ENCODE peak calls at places on chromosomes 6 and 20, in nine cellular contexts. F, I, V, W, M, E, N, Y and S are unnamed samples.

GRCh38 chr6:46419576-46420002 is 71.7 kb downstream of the RCAN2 start:
- DNase-seq in N (peak; percentile 85), Y (peak; percentile 73), F (peak; percentile 50), W (peak; percentile 16), M (peak; percentile 70), V (peak; percentile 89), E (peak; percentile 76), I (peak; percentile 27), S (peak; percentile 66)

GRCh38 chr6:154995241-154996162 is at the start of gene TIAM2:
- DNase-seq in N (no peak), V (peak; percentile 20), I (peak; percentile 92), Y (no peak), F (no peak), E (no peak), M (no peak), W (no peak), S (no peak)

GRCh38 chr6:116385911-116386310 is 15.2 kb downstream of the DSE start:
- DNase-seq in M (no peak), I (no peak), N (no peak), W (no peak), E (no peak), V (no peak), Y (no peak), F (no peak), S (no peak)

GRCh38 chr6:17640477-17640917 is 40.4 kb downstream of the FAM8A1 start:
- DNase-seq in V (no peak), I (no peak), Y (no peak), E (no peak), M (no peak), F (no peak), N (peak; percentile 61), W (no peak), S (no peak)

GRCh38 chr6:110296151-110297028 is 61.8 kb downstream of the METTL24 start:
- DNase-seq in E (no peak), Y (no peak), N (peak; percentile 33), F (no peak), I (no peak), M (no peak), V (no peak), W (no peak), S (no peak)

GRCh38 chr6:163383912-163384311 is 30.6 kb upstream of the QKI start:
- DNase-seq in I (no peak), E (no peak), N (peak; percentile 30), W (no peak), F (no peak), M (no peak), V (no peak), Y (no peak), S (no peak)

GRCh38 chr20:17749979-17750721 is 50.4 kb downstream of the BANF2 start:
- DNase-seq in E (peak; percentile 67), V (peak; percentile 29), Y (peak; percentile 50), W (no peak), M (peak; percentile 68), N (peak; percentile 59), F (no peak), I (no peak), S (peak; percentile 76)

GRCh38 chr6:55953384-55953783 is 78.0 kb upstream of the BMP5 start:
- DNase-seq in M (no peak), I (no peak), Y (no peak), N (peak; percentile 86), F (no peak), E (no peak), V (no peak), W (no peak), S (no peak)

GRCh38 chr6:87534377-87535047 is 55.3 kb downstream of the RARS2 start:
- DNase-seq in Y (no peak), W (no peak), E (no peak), V (no peak), F (no peak), N (no peak), I (no peak), M (no peak), S (no peak)

GRCh38 chr6:81144346-81144745 is 608.1 kb downstream of the TENT5A start:
- DNase-seq in Y (no peak), E (no peak), V (no peak), N (no peak), I (no peak), F (no peak), M (no peak), W (no peak), S (no peak)

GRCh38 chr6:51301969-51302368 is 483.3 kb downstream of the TFAP2B start:
- DNase-seq in Y (no peak), W (no peak), N (no peak), F (no peak), M (no peak), E (no peak), V (no peak), I (no peak), S (no peak)

GRCh38 chr6:35713006-35713405 is 23.8 kb upstream of the ARMC12 start:
- DNase-seq in W (no peak), Y (no peak), V (no peak), N (no peak), M (no peak), F (no peak), I (no peak), E (peak; percentile 32), S (peak; percentile 53)

GRCh38 chr6:165961236-165961751 is 206.4 kb downstream of the TBXT start:
- DNase-seq in M (no peak), E (no peak), N (no peak), F (no peak), I (no peak), Y (no peak), V (no peak), W (no peak), S (no peak)

GRCh38 chr6:52640170-52640569 is 30.7 kb upstream of the TMEM14A start:
- DNase-seq in M (no peak), W (no peak), V (peak; percentile 21), E (no peak), I (no peak), N (peak; percentile 64), F (no peak), Y (peak; percentile 20), S (no peak)

GRCh38 chr6:129598244-129599187 is 111.5 kb downstream of the ARHGAP18 start:
- DNase-seq in F (no peak), Y (no peak), W (no peak), I (peak; percentile 21), E (no peak), M (no peak), V (peak; percentile 42), N (peak; percentile 91), S (no peak)
- TF ChIP-seq CTCF in F (peak; percentile 17), Y (peak; percentile 87), W (peak; percentile 74), I (peak; percentile 89), E (peak; percentile 81), M (peak; percentile 78), V (peak; percentile 40), N (peak; percentile 73), S (peak; percentile 83)

DNA sequence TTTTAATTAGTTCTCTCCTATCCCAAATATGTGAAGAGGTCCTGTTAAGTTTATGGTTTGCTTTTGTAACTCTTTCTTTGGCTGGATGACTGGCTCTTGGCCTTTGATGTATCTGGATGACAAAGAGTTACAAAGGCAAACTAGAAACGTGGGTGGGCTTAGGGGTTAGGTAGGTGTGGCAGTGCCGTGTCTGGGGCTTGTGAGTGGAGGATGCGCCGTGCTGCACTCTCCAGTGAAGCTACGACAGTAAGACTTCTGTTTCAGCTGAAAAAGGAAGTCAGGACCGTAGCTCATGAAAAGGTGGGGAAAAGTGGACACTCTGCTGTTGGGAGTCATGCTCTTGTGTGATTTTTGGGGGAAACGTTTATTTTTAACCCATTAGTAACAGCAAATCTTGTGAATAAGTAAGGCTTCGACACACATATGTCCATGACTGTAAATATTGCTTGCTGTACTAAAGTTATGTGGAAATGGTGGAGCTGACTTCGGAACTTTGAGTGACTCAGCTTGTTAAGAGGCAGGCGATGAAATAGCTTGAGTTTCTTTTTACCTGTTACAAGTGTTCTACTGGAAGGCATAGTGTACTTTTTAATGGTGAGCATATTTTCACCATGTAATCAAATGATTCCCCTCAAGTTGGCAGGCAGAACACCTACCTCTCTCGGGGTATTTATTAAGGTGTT is 45.6 kb downstream of the DUSP22 start:
- DNase-seq in W (no peak), Y (no peak), N (no peak), V (no peak), E (peak; percentile 48), F (no peak), I (no peak), M (no peak), S (no peak)
- H3K4me1 ChIP-seq in W (peaks cover 4% of the 10 kb centered on the region), Y (peaks cover 6% of the 10 kb centered on the region), N (no peaks in the 10 kb centered on the region), V (no peaks in the 10 kb centered on the region), E (no peaks in the 10 kb centered on the region), F (no peaks in the 10 kb centered on the region), I (no peaks in the 10 kb centered on the region), M (no peaks in the 10 kb centered on the region), S (no peaks in the 10 kb centered on the region)

GRCh38 chr6:158705386-158706126 is 55.7 kb downstream of the SYTL3 start:
- DNase-seq in E (peak; percentile 54), F (no peak), N (no peak), I (no peak), V (no peak), M (no peak), Y (no peak), W (no peak), S (peak; percentile 64)

GRCh38 chr6:158707120-158707519 is 57.3 kb downstream of the SYTL3 start:
- DNase-seq in W (no peak), I (no peak), N (peak; percentile 53), V (peak; percentile 28), Y (peak; percentile 43), E (peak; percentile 65), M (peak; percentile 41), F (no peak), S (peak; percentile 83)

GRCh38 chr6:158707826-158708225 is 58.0 kb downstream of the SYTL3 start:
- DNase-seq in M (peak; percentile 24), F (no peak), W (no peak), E (peak; percentile 61), N (peak; percentile 28), Y (no peak), I (no peak), V (peak; percentile 39), S (peak; percentile 61)

GRCh38 chr6:158708239-158708638 is 58.4 kb downstream of the SYTL3 start:
- DNase-seq in F (no peak), I (no peak), E (peak; percentile 77), W (no peak), Y (no peak), M (peak; percentile 45), N (peak; percentile 85), V (no peak), S (peak; percentile 76)

DNA sequence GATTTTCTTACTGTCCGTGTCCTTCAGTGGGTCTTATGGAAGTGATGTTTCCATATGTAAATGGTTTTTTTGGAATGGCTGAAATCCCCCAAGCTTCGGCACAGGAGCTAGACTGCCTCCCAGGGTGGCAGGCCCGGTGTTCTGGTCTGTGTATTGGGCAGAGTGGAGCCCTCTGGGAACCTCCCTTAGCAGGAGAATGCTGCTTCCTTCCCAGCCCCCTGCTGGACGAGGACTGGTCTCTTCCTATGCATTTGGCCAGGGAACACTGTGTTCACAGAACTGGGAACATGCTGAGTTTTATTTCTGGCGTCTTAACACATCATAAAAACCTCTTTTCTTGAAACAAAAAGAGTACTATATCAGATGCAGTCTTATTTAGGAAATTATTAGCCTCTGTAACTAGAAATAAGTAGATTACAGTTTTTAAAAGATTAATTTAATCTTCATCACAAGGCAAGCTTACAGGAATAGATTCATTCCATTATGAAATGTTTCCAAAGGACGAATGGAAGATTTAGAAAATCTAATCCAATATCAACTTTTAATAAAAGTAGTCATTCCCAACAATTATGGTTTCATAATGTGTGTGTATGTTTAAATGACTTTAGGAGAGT is 56.6 kb downstream of the SYTL3 start:
- DNase-seq in N (peak; percentile 64), M (peak; percentile 74), W (no peak), Y (peak; percentile 59), E (peak; percentile 87), I (peak; percentile 75), V (peak; percentile 58), F (no peak), S (peak; percentile 86)
- TF ChIP-seq CTCF in N (peak; percentile 78), M (peak; percentile 32), W (peak; percentile 55), Y (no peak), E (peak; percentile 55), I (peak; percentile 69), V (no peak), F (no peak), S (peak; percentile 66)

GRCh38 chr20:31661625-31662371 is 24.1 kb downstream of the COX4I2 start:
- DNase-seq in F (peak; percentile 83), E (peak; percentile 88), V (peak; percentile 92), I (peak; percentile 91), M (peak; percentile 79), N (peak; percentile 70), W (no peak), Y (peak; percentile 85), S (peak; percentile 92)
- H3K4me1 ChIP-seq in F (peaks cover 18% of the 10 kb centered on the region), E (peaks cover 51% of the 10 kb centered on the region), V (peaks cover 53% of the 10 kb centered on the region), I (peaks cover 32% of the 10 kb centered on the region), M (peaks cover 2% of the 10 kb centered on the region), N (peaks cover 10% of the 10 kb centered on the region), W (peaks cover 43% of the 10 kb centered on the region), Y (peaks cover 43% of the 10 kb centered on the region), S (no peaks in the 10 kb centered on the region)